ENCODE peak calls at places on chromosomes 12 and 14, in eight cellular contexts. Z is sigmoid colon, H is AG10803, E is esophagus muscularis mucosa, R is stomach, B is MCF 10A, W is heart left ventricle, O is endothelial cell. K is an unnamed sample.

GRCh38 chr12:4855121-4855924 is 54.4 kb upstream of the KCNA1 start:
- DNase-seq in B (peak; percentile 74), W (peak; percentile 35), O (peak; percentile 72), R (peak; percentile 57), H (peak; percentile 79), E (no peak), Z (peak; percentile 80), K (peak; percentile 85)

GRCh38 chr14:31457665-31458659 is 656 bp upstream of the DTD2 start:
- DNase-seq in B (no peak), E (no peak), H (no peak), W (no peak), R (no peak), O (no peak), Z (no peak), K (no peak)

GRCh38 chr12:47712171-47712570 is 6.3 kb upstream of the RPAP3 start:
- DNase-seq in O (no peak), Z (no peak), R (no peak), W (no peak), B (no peak), H (no peak), E (peak; percentile 12), K (no peak)

GRCh38 chr12:116628989-116629388 is 69.8 kb downstream of the MAP1LC3B2 start:
- DNase-seq in R (no peak), E (no peak), W (no peak), H (no peak), O (no peak), B (no peak), Z (no peak), K (no peak)

GRCh38 chr14:65972346-65972745 is 513.8 kb upstream of the CCDC196 start:
- DNase-seq in O (no peak), H (peak; percentile 35), E (no peak), R (no peak), W (no peak), Z (no peak), B (no peak), K (peak; percentile 32)

GRCh38 chr12:112961074-112961473 is 17.2 kb upstream of the OAS2 start:
- DNase-seq in E (peak; percentile 19), W (no peak), Z (no peak), H (no peak), O (no peak), R (no peak), B (no peak), K (no peak)

GRCh38 chr14:104600805-104601204 is 3.8 kb downstream of the TMEM179 start:
- DNase-seq in R (no peak), W (no peak), H (no peak), O (no peak), Z (no peak), B (no peak), E (no peak), K (no peak)

GRCh38 chr14:100140452-100141132 is 18.9 kb downstream of the DEGS2 start:
- DNase-seq in E (no peak), O (peak; percentile 65), H (no peak), B (no peak), R (peak; percentile 51), W (no peak), Z (no peak), K (no peak)

GRCh38 chr12:75444444-75445136 is 36.0 kb upstream of the GLIPR1 start:
- DNase-seq in O (no peak), R (no peak), W (no peak), Z (no peak), B (peak; percentile 38), E (no peak), H (peak; percentile 74), K (peak; percentile 65)

GRCh38 chr12:48015129-48015528 is 10.9 kb upstream of the COL2A1 start:
- DNase-seq in H (no peak), Z (no peak), E (no peak), O (no peak), W (no peak), B (no peak), R (no peak), K (no peak)

GRCh38 chr14:101225116-101225728 is 321.7 kb upstream of the RTL1 start:
- DNase-seq in R (no peak), B (no peak), H (no peak), W (no peak), E (peak; percentile 70), O (no peak), Z (no peak), K (no peak)

GRCh38 chr12:106774808-106775524 is 484 bp downstream of the RIC8B start:
- DNase-seq in B (peak; percentile 2), H (no peak), W (no peak), R (no peak), E (peak; percentile 21), O (no peak), Z (peak; percentile 68), K (no peak)

GRCh38 chr12:30926243-30927209 is at the start of gene TSPAN11:
- DNase-seq in E (no peak), Z (no peak), W (peak; percentile 31), B (no peak), O (peak; percentile 65), H (peak; percentile 28), R (no peak), K (peak; percentile 16)

GRCh38 chr12:92036771-92037453 is 108.7 kb downstream of the BTG1 start:
- DNase-seq in W (no peak), H (peak; percentile 73), R (no peak), E (no peak), Z (no peak), B (peak; percentile 86), O (no peak), K (peak; percentile 75)

GRCh38 chr12:92038476-92038875 is 107.2 kb downstream of the BTG1 start:
- DNase-seq in Z (no peak), H (no peak), R (no peak), W (no peak), E (no peak), B (no peak), O (no peak), K (no peak)

GRCh38 chr12:92036061-92036620 is 109.5 kb downstream of the BTG1 start:
- DNase-seq in O (no peak), W (no peak), H (no peak), B (no peak), R (no peak), E (no peak), Z (no peak), K (no peak)

GRCh38 chr12:92041742-92042141 is 103.9 kb downstream of the BTG1 start:
- DNase-seq in O (no peak), R (no peak), B (peak; percentile 46), Z (no peak), W (no peak), H (no peak), E (no peak), K (no peak)

GRCh38 chr12:92039048-92039447 is 106.6 kb downstream of the BTG1 start:
- DNase-seq in R (no peak), W (no peak), O (no peak), Z (no peak), E (no peak), B (no peak), H (no peak), K (no peak)
- TF ChIP-seq CTCF in R (no peak), W (no peak), O (no peak), Z (no peak), E (no peak), B (no peak), H (no peak), K (no peak)

GRCh38 chr12:119239040-119239439 is 60.3 kb downstream of the HSPB8 start:
- DNase-seq in Z (no peak), B (no peak), W (no peak), R (no peak), O (no peak), H (no peak), E (no peak), K (no peak)

GRCh38 chr12:119236372-119236771 is 57.6 kb downstream of the HSPB8 start:
- DNase-seq in E (no peak), B (no peak), W (no peak), Z (no peak), R (no peak), O (no peak), H (no peak), K (no peak)

GRCh38 chr12:119231774-119232173 is 53.0 kb downstream of the HSPB8 start:
- DNase-seq in B (no peak), O (no peak), W (no peak), Z (no peak), E (no peak), R (no peak), H (no peak), K (no peak)

GRCh38 chr12:119230804-119231203 is 52.1 kb downstream of the HSPB8 start:
- DNase-seq in B (no peak), W (no peak), O (no peak), E (no peak), H (no peak), R (no peak), Z (no peak), K (no peak)

DNA sequence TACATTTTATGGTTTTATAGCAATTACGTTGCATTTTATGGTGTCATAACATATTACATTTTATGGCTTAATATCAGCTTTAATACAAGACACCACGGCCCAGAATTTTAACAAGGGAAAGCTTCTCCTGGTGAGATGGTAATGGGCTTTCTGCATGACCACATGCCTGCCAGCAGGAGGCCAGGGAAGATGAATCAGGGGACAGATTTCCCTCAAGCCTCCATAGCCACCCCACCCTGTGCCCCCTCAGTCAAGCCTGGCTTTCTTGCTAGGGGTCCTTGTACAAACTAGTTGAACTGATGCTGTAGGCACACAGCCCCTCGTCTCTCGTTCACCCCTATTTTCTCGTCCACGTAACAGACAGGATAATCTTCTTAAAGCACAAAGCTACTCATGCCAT is 56.6 kb downstream of the HSPB8 start:
- DNase-seq in B (no peak), E (no peak), R (no peak), W (no peak), Z (no peak), O (peak; percentile 35), H (no peak), K (no peak)
- TF ChIP-seq CTCF in B (no peak), E (peak; percentile 46), R (no peak), W (peak; percentile 34), Z (no peak), O (peak; percentile 59), H (peak; percentile 13), K (peak; percentile 26)

GRCh38 chr12:104784592-104784991 is 173.5 kb downstream of the SLC41A2 start:
- DNase-seq in E (no peak), Z (no peak), H (no peak), R (no peak), B (no peak), W (no peak), O (no peak), K (peak; percentile 27)
- TF ChIP-seq CTCF in E (no peak), Z (no peak), H (no peak), R (no peak), B (no peak), W (no peak), O (no peak), K (no peak)

DNA sequence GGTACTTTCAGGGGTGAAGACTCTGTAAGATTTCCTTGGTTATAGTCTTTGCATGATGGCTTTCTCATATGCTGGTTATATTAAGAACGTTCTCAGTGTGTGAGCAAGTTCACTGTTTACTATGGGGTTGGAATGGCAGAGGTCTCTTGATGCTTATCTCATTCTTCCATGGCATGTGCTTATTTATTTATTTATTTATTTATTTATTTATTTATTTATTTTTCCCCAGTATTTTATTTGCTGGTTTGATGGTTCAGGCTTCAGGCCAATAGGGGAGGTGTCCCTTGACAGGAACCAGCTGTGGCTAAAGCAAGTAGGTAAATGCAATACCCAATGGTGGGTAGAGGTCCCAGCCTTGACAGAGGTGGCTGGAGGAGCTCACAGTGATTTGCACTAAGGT is 161.3 kb upstream of the GARIN6 start:
- DNase-seq in Z (no peak), O (no peak), E (no peak), W (no peak), R (no peak), H (no peak), B (no peak), K (no peak)
- TF ChIP-seq CTCF in Z (no peak), O (no peak), E (no peak), W (no peak), R (no peak), H (no peak), B (no peak), K (no peak)